ENCODE peak calls at places on chromosome 2, in seven cellular contexts. H is right atrium auricular region, Q is HFFc6, Z is NCI-H446, V is activated T-cell treated with anti-CD3 and anti-CD28 coated beads for 1 hour, B is progenitor cell of endocrine pancreas, K is H9. F is an unnamed sample.

GRCh38 chr2:159538801-159539200 is 77.5 kb downstream of the BAZ2B start:
- DNase-seq in H (no peak), Q (no peak), Z (no peak), V (no peak), B (no peak), K (no peak), F (no peak)

GRCh38 chr2:152588911-152589310 is 128.3 kb downstream of the PRPF40A start:
- DNase-seq in H (no peak), Q (no peak), Z (no peak), V (no peak), B (no peak), K (no peak), F (no peak)

GRCh38 chr2:233473386-233473791 is 93.2 kb downstream of the USP40 start:
- DNase-seq in H (peak), Q (no peak), Z (no peak), V (no peak), B (no peak), K (no peak), F (no peak)

GRCh38 chr2:36513661-36514060 is 84.3 kb downstream of the FEZ2 start:
- DNase-seq in H (no peak), Q (no peak), Z (no peak), V (no peak), B (no peak), K (no peak), F (no peak)

GRCh38 chr2:236867441-236868260 is 218.0 kb upstream of the COPS8 start:
- DNase-seq in H (peak), Q (no peak), Z (no peak), V (no peak), B (no peak), K (peak), F (peak)

GRCh38 chr2:39429738-39430137 is 7.3 kb downstream of the MAP4K3 start:
- DNase-seq in H (no peak), Q (no peak), Z (no peak), V (no peak), B (no peak), K (no peak), F (no peak)

GRCh38 chr2:68824831-68825230 is 46.4 kb downstream of the BMP10 start:
- DNase-seq in H (no peak), Q (peak), Z (no peak), V (no peak), B (no peak), K (no peak), F (no peak)

GRCh38 chr2:131753640-131754561 is 226.2 kb downstream of the CCDC74A start:
- DNase-seq in H (no peak), Q (no peak), Z (no peak), V (no peak), B (no peak), K (no peak), F (no peak)

GRCh38 chr2:219155054-219155644 is 5.5 kb downstream of the NHEJ1 start:
- DNase-seq in H (no peak), Q (peak), Z (peak), V (no peak), B (no peak), K (no peak), F (peak)

GRCh38 chr2:10829304-10829703 is 16.7 kb upstream of the PDIA6 start:
- DNase-seq in H (no peak), Q (no peak), Z (no peak), V (no peak), B (no peak), K (no peak), F (no peak)

GRCh38 chr2:210502997-210503621 is 26.6 kb upstream of the LANCL1 start:
- DNase-seq in H (peak), Q (peak), Z (peak), V (peak), B (no peak), K (peak), F (peak)

GRCh38 chr2:24822049-24822706 is 29.0 kb downstream of the CENPO start:
- DNase-seq in H (peak), Q (no peak), Z (no peak), V (no peak), B (no peak), K (peak), F (peak)

GRCh38 chr2:64586054-64586453 is 61.9 kb downstream of the AFTPH start:
- DNase-seq in H (no peak), Q (no peak), Z (no peak), V (no peak), B (no peak), K (no peak), F (no peak)

F was measured in ELF-1.